ENCODE peak calls at places on chromosomes 12 and 14, in ten cellular contexts. One of them, this sample, is unnamed.
A peak's percentile ranks its signal among the peaks of the same experiment; 100 is the strongest.

GRCh38 chr14:42163136-42163535 is 556.5 kb downstream of the LRFN5 start:
- DNase-seq in NCI-H187: peak; percentile 39
- DNase-seq in activated gamma-delta T cell treated with anti-CD3 and anti-CD28 coated beads, Interleukin-2, amount 50 U/mL, for 16 hours: no peak
- DNase-seq in smooth muscle cell of the brain vasculature: no peak
- DNase-seq in EH: no peak
- DNase-seq in type B pancreatic cell: no peak
- DNase-seq in neuronal stem cell: no peak
- DNase-seq in activated CD4-positive, alpha-beta T cell treated with anti-CD3 and anti-CD28 coated beads for 48 hours: no peak
- DNase-seq in mucosa of gallbladder: no peak
- DNase-seq in KG1: no peak
- DNase-seq in this sample: no peak

GRCh38 chr14:32764131-32764530 is 174.5 kb upstream of the NPAS3 start:
- DNase-seq in NCI-H187: no peak
- DNase-seq in activated gamma-delta T cell treated with anti-CD3 and anti-CD28 coated beads, Interleukin-2, amount 50 U/mL, for 16 hours: no peak
- DNase-seq in smooth muscle cell of the brain vasculature: peak; percentile 31
- DNase-seq in EH: peak; percentile 44
- DNase-seq in type B pancreatic cell: no peak
- DNase-seq in neuronal stem cell: no peak
- DNase-seq in activated CD4-positive, alpha-beta T cell treated with anti-CD3 and anti-CD28 coated beads for 48 hours: no peak
- DNase-seq in mucosa of gallbladder: no peak
- DNase-seq in KG1: no peak
- DNase-seq in this sample: no peak

GRCh38 chr14:90601521-90601920 is 204.7 kb downstream of the CALM1 start:
- DNase-seq in NCI-H187: no peak
- DNase-seq in activated gamma-delta T cell treated with anti-CD3 and anti-CD28 coated beads, Interleukin-2, amount 50 U/mL, for 16 hours: no peak
- DNase-seq in smooth muscle cell of the brain vasculature: no peak
- DNase-seq in EH: no peak
- DNase-seq in type B pancreatic cell: no peak
- DNase-seq in neuronal stem cell: no peak
- DNase-seq in activated CD4-positive, alpha-beta T cell treated with anti-CD3 and anti-CD28 coated beads for 48 hours: no peak
- DNase-seq in mucosa of gallbladder: no peak
- DNase-seq in KG1: no peak
- DNase-seq in this sample: no peak

GRCh38 chr12:80187660-80188090 is 88.3 kb downstream of the OTOGL start:
- DNase-seq in NCI-H187: no peak
- DNase-seq in activated gamma-delta T cell treated with anti-CD3 and anti-CD28 coated beads, Interleukin-2, amount 50 U/mL, for 16 hours: no peak
- DNase-seq in smooth muscle cell of the brain vasculature: no peak
- DNase-seq in EH: peak; percentile 81
- DNase-seq in type B pancreatic cell: no peak
- DNase-seq in neuronal stem cell: no peak
- DNase-seq in activated CD4-positive, alpha-beta T cell treated with anti-CD3 and anti-CD28 coated beads for 48 hours: peak; percentile 10
- DNase-seq in mucosa of gallbladder: no peak
- DNase-seq in KG1: no peak
- DNase-seq in this sample: no peak

GRCh38 chr14:54554401-54554800 is 12.5 kb upstream of the SAMD4A start:
- DNase-seq in NCI-H187: no peak
- DNase-seq in activated gamma-delta T cell treated with anti-CD3 and anti-CD28 coated beads, Interleukin-2, amount 50 U/mL, for 16 hours: no peak
- DNase-seq in smooth muscle cell of the brain vasculature: no peak
- DNase-seq in EH: no peak
- DNase-seq in type B pancreatic cell: no peak
- DNase-seq in neuronal stem cell: no peak
- DNase-seq in activated CD4-positive, alpha-beta T cell treated with anti-CD3 and anti-CD28 coated beads for 48 hours: no peak
- DNase-seq in mucosa of gallbladder: no peak
- DNase-seq in KG1: no peak
- DNase-seq in this sample: no peak

GRCh38 chr12:117875652-117876491 is 92.9 kb downstream of the KSR2 start:
- DNase-seq in NCI-H187: peak; percentile 81
- DNase-seq in activated gamma-delta T cell treated with anti-CD3 and anti-CD28 coated beads, Interleukin-2, amount 50 U/mL, for 16 hours: no peak
- DNase-seq in smooth muscle cell of the brain vasculature: no peak
- DNase-seq in EH: peak; percentile 27
- DNase-seq in type B pancreatic cell: peak; percentile 74
- DNase-seq in neuronal stem cell: peak; percentile 83
- DNase-seq in activated CD4-positive, alpha-beta T cell treated with anti-CD3 and anti-CD28 coated beads for 48 hours: peak; percentile 57
- DNase-seq in mucosa of gallbladder: no peak
- DNase-seq in KG1: no peak
- DNase-seq in this sample: peak; percentile 51

GRCh38 chr14:92903359-92903758 is 19.6 kb upstream of the CHGA start:
- DNase-seq in NCI-H187: no peak
- DNase-seq in activated gamma-delta T cell treated with anti-CD3 and anti-CD28 coated beads, Interleukin-2, amount 50 U/mL, for 16 hours: no peak
- DNase-seq in smooth muscle cell of the brain vasculature: no peak
- DNase-seq in EH: no peak
- DNase-seq in type B pancreatic cell: no peak
- DNase-seq in neuronal stem cell: no peak
- DNase-seq in activated CD4-positive, alpha-beta T cell treated with anti-CD3 and anti-CD28 coated beads for 48 hours: peak; percentile 53
- DNase-seq in mucosa of gallbladder: no peak
- DNase-seq in KG1: no peak
- DNase-seq in this sample: no peak

GRCh38 chr14:54450535-54450934 is 9.4 kb upstream of the CNIH1 start:
- DNase-seq in NCI-H187: no peak
- DNase-seq in activated gamma-delta T cell treated with anti-CD3 and anti-CD28 coated beads, Interleukin-2, amount 50 U/mL, for 16 hours: no peak
- DNase-seq in smooth muscle cell of the brain vasculature: no peak
- DNase-seq in EH: peak; percentile 80
- DNase-seq in type B pancreatic cell: no peak
- DNase-seq in neuronal stem cell: no peak
- DNase-seq in activated CD4-positive, alpha-beta T cell treated with anti-CD3 and anti-CD28 coated beads for 48 hours: peak; percentile 27
- DNase-seq in mucosa of gallbladder: no peak
- DNase-seq in KG1: no peak
- DNase-seq in this sample: no peak

GRCh38 chr12:47754881-47755280 is 3.8 kb downstream of the RAPGEF3 start:
- DNase-seq in NCI-H187: no peak
- DNase-seq in activated gamma-delta T cell treated with anti-CD3 and anti-CD28 coated beads, Interleukin-2, amount 50 U/mL, for 16 hours: no peak
- DNase-seq in smooth muscle cell of the brain vasculature: no peak
- DNase-seq in EH: no peak
- DNase-seq in type B pancreatic cell: no peak
- DNase-seq in neuronal stem cell: no peak
- DNase-seq in activated CD4-positive, alpha-beta T cell treated with anti-CD3 and anti-CD28 coated beads for 48 hours: no peak
- DNase-seq in mucosa of gallbladder: peak; percentile 82
- DNase-seq in KG1: no peak
- DNase-seq in this sample: no peak

GRCh38 chr14:81990312-81990761 is 456.7 kb upstream of the SEL1L start:
- DNase-seq in NCI-H187: peak; percentile 22
- DNase-seq in activated gamma-delta T cell treated with anti-CD3 and anti-CD28 coated beads, Interleukin-2, amount 50 U/mL, for 16 hours: no peak
- DNase-seq in smooth muscle cell of the brain vasculature: peak; percentile 26
- DNase-seq in EH: peak; percentile 42
- DNase-seq in type B pancreatic cell: no peak
- DNase-seq in neuronal stem cell: peak; percentile 72
- DNase-seq in activated CD4-positive, alpha-beta T cell treated with anti-CD3 and anti-CD28 coated beads for 48 hours: peak; percentile 53
- DNase-seq in mucosa of gallbladder: peak; percentile 64
- DNase-seq in KG1: peak; percentile 32
- DNase-seq in this sample: peak; percentile 70

GRCh38 chr12:4274960-4275868 is 1.7 kb downstream of the CCND2 start:
- DNase-seq in NCI-H187: no peak
- DNase-seq in activated gamma-delta T cell treated with anti-CD3 and anti-CD28 coated beads, Interleukin-2, amount 50 U/mL, for 16 hours: no peak
- DNase-seq in smooth muscle cell of the brain vasculature: no peak
- DNase-seq in EH: peak; percentile 8
- DNase-seq in type B pancreatic cell: peak; percentile 66
- DNase-seq in neuronal stem cell: no peak
- DNase-seq in activated CD4-positive, alpha-beta T cell treated with anti-CD3 and anti-CD28 coated beads for 48 hours: peak; percentile 34
- DNase-seq in mucosa of gallbladder: no peak
- DNase-seq in KG1: no peak
- DNase-seq in this sample: no peak

GRCh38 chr14:96145116-96145864 is 59.3 kb upstream of the BDKRB2 start:
- DNase-seq in NCI-H187: no peak
- DNase-seq in activated gamma-delta T cell treated with anti-CD3 and anti-CD28 coated beads, Interleukin-2, amount 50 U/mL, for 16 hours: no peak
- DNase-seq in smooth muscle cell of the brain vasculature: peak; percentile 62
- DNase-seq in EH: peak; percentile 93
- DNase-seq in type B pancreatic cell: no peak
- DNase-seq in neuronal stem cell: no peak
- DNase-seq in activated CD4-positive, alpha-beta T cell treated with anti-CD3 and anti-CD28 coated beads for 48 hours: no peak
- DNase-seq in mucosa of gallbladder: no peak
- DNase-seq in KG1: no peak
- DNase-seq in this sample: no peak